ENCODE peak calls at places on chromosomes 13 and 19, in six cellular contexts. One of them, this sample, is unnamed.

GRCh38 chr13:44313674-44314073 is 60.0 kb upstream of the SERP2 start:
- DNase-seq in astrocyte: peak; percentile 92
- DNase-seq in heart right ventricle: no peak
- DNase-seq in AG04449: no peak
- DNase-seq in mammary epithelial cell: peak; percentile 94
- DNase-seq in CD8-positive, alpha-beta T cell: no peak
- DNase-seq in this sample: no peak

GRCh38 chr13:111474136-111475002 is 153.9 kb downstream of the TEX29 start:
- DNase-seq in astrocyte: peak; percentile 6
- DNase-seq in heart right ventricle: no peak
- DNase-seq in AG04449: peak; percentile 7
- DNase-seq in mammary epithelial cell: peak; percentile 19
- DNase-seq in CD8-positive, alpha-beta T cell: no peak
- DNase-seq in this sample: no peak

GRCh38 chr19:17289489-17289888 is 7.8 kb downstream of the ANKLE1 start:
- DNase-seq in astrocyte: peak; percentile 85
- DNase-seq in heart right ventricle: peak; percentile 73
- DNase-seq in AG04449: no peak
- DNase-seq in mammary epithelial cell: no peak
- DNase-seq in CD8-positive, alpha-beta T cell: no peak
- DNase-seq in this sample: no peak

GRCh38 chr19:42325896-42326771 is 699 bp downstream of the MEGF8 start:
- DNase-seq in astrocyte: no peak
- DNase-seq in heart right ventricle: no peak
- DNase-seq in AG04449: no peak
- DNase-seq in mammary epithelial cell: peak; percentile 4
- DNase-seq in CD8-positive, alpha-beta T cell: no peak
- DNase-seq in this sample: no peak

GRCh38 chr13:102877285-102877684 is 31.5 kb downstream of the ERCC5 start:
- DNase-seq in astrocyte: peak; percentile 63
- DNase-seq in heart right ventricle: peak; percentile 62
- DNase-seq in AG04449: no peak
- DNase-seq in mammary epithelial cell: peak; percentile 8
- DNase-seq in CD8-positive, alpha-beta T cell: no peak
- DNase-seq in this sample: no peak

GRCh38 chr13:76856141-76856571 is 30.0 kb downstream of the KCTD12 start:
- DNase-seq in astrocyte: peak; percentile 69
- DNase-seq in heart right ventricle: no peak
- DNase-seq in AG04449: no peak
- DNase-seq in mammary epithelial cell: peak; percentile 96
- DNase-seq in CD8-positive, alpha-beta T cell: no peak
- DNase-seq in this sample: no peak

GRCh38 chr13:30711375-30711774 is 24.0 kb upstream of the ALOX5AP start:
- DNase-seq in astrocyte: peak; percentile 61
- DNase-seq in heart right ventricle: no peak
- DNase-seq in AG04449: no peak
- DNase-seq in mammary epithelial cell: peak; percentile 42
- DNase-seq in CD8-positive, alpha-beta T cell: no peak
- DNase-seq in this sample: no peak

GRCh38 chr19:35715981-35716734 is 1.6 kb upstream of the KMT2B start:
- DNase-seq in astrocyte: peak; percentile 30
- DNase-seq in heart right ventricle: peak; percentile 67
- DNase-seq in AG04449: no peak
- DNase-seq in mammary epithelial cell: no peak
- DNase-seq in CD8-positive, alpha-beta T cell: no peak
- DNase-seq in this sample: no peak

GRCh38 chr19:36330226-36330625 is 48.8 kb downstream of the ZFP14 start:
- DNase-seq in astrocyte: no peak
- DNase-seq in heart right ventricle: no peak
- DNase-seq in AG04449: no peak
- DNase-seq in mammary epithelial cell: no peak
- DNase-seq in CD8-positive, alpha-beta T cell: no peak
- DNase-seq in this sample: no peak

GRCh38 chr19:48495391-48495790 is 16.2 kb downstream of the LMTK3 start:
- DNase-seq in astrocyte: no peak
- DNase-seq in heart right ventricle: no peak
- DNase-seq in AG04449: no peak
- DNase-seq in mammary epithelial cell: no peak
- DNase-seq in CD8-positive, alpha-beta T cell: no peak
- DNase-seq in this sample: no peak

GRCh38 chr19:590396-590745 is 690 bp downstream of the HCN2 start:
- DNase-seq in astrocyte: no peak
- DNase-seq in heart right ventricle: no peak
- DNase-seq in AG04449: no peak
- DNase-seq in mammary epithelial cell: peak; percentile 25
- DNase-seq in CD8-positive, alpha-beta T cell: peak; percentile 36
- DNase-seq in this sample: no peak

GRCh38 chr13:75936791-75937190 is 300.7 kb downstream of the LMO7 start:
- DNase-seq in astrocyte: no peak
- DNase-seq in heart right ventricle: no peak
- DNase-seq in AG04449: no peak
- DNase-seq in mammary epithelial cell: no peak
- DNase-seq in CD8-positive, alpha-beta T cell: no peak
- DNase-seq in this sample: no peak

GRCh38 chr19:24033962-24034342 is 53.0 kb upstream of the ZNF254 start:
- DNase-seq in astrocyte: peak; percentile 57
- DNase-seq in heart right ventricle: peak; percentile 21
- DNase-seq in AG04449: peak; percentile 9
- DNase-seq in mammary epithelial cell: peak; percentile 65
- DNase-seq in CD8-positive, alpha-beta T cell: peak; percentile 16
- DNase-seq in this sample: no peak

GRCh38 chr19:8261881-8262280 is 46.3 kb downstream of the CD320 start:
- DNase-seq in astrocyte: no peak
- DNase-seq in heart right ventricle: no peak
- DNase-seq in AG04449: no peak
- DNase-seq in mammary epithelial cell: no peak
- DNase-seq in CD8-positive, alpha-beta T cell: no peak
- DNase-seq in this sample: no peak

GRCh38 chr19:10352764-10353671 is 13.6 kb upstream of the ICAM3 start:
- DNase-seq in astrocyte: no peak
- DNase-seq in heart right ventricle: peak; percentile 89
- DNase-seq in AG04449: no peak
- DNase-seq in mammary epithelial cell: no peak
- DNase-seq in CD8-positive, alpha-beta T cell: no peak
- DNase-seq in this sample: no peak

GRCh38 chr13:44141213-44141724 is 232.4 kb upstream of the SERP2 start:
- DNase-seq in astrocyte: no peak
- DNase-seq in heart right ventricle: no peak
- DNase-seq in AG04449: no peak
- DNase-seq in mammary epithelial cell: peak; percentile 47
- DNase-seq in CD8-positive, alpha-beta T cell: no peak
- DNase-seq in this sample: peak; percentile 66

GRCh38 chr13:44171151-44171550 is 202.5 kb upstream of the SERP2 start:
- DNase-seq in astrocyte: no peak
- DNase-seq in heart right ventricle: no peak
- DNase-seq in AG04449: no peak
- DNase-seq in mammary epithelial cell: no peak
- DNase-seq in CD8-positive, alpha-beta T cell: no peak
- DNase-seq in this sample: no peak

GRCh38 chr19:10270616-10271394 is at the start of gene ICAM1:
- DNase-seq in astrocyte: peak; percentile 45
- DNase-seq in heart right ventricle: peak; percentile 88
- DNase-seq in AG04449: no peak
- DNase-seq in mammary epithelial cell: peak; percentile 33
- DNase-seq in CD8-positive, alpha-beta T cell: peak; percentile 67
- DNase-seq in this sample: peak; percentile 22

GRCh38 chr19:38252935-38253691 is 3.1 kb downstream of the PPP1R14A start:
- DNase-seq in astrocyte: no peak
- DNase-seq in heart right ventricle: peak; percentile 65
- DNase-seq in AG04449: no peak
- DNase-seq in mammary epithelial cell: no peak
- DNase-seq in CD8-positive, alpha-beta T cell: no peak
- DNase-seq in this sample: no peak

GRCh38 chr19:10195199-10195519 is 406 bp upstream of the DNMT1 start:
- DNase-seq in astrocyte: no peak
- DNase-seq in heart right ventricle: no peak
- DNase-seq in AG04449: no peak
- DNase-seq in mammary epithelial cell: no peak
- DNase-seq in CD8-positive, alpha-beta T cell: no peak
- DNase-seq in this sample: no peak

GRCh38 chr19:46813570-46814358 is 25.4 kb upstream of the SLC1A5 start:
- DNase-seq in astrocyte: peak; percentile 16
- DNase-seq in heart right ventricle: peak; percentile 65
- DNase-seq in AG04449: no peak
- DNase-seq in mammary epithelial cell: no peak
- DNase-seq in CD8-positive, alpha-beta T cell: no peak
- DNase-seq in this sample: no peak

GRCh38 chr19:1451916-1452801 is 2.2 kb downstream of the APC2 start:
- DNase-seq in astrocyte: no peak
- DNase-seq in heart right ventricle: no peak
- DNase-seq in AG04449: no peak
- DNase-seq in mammary epithelial cell: no peak
- DNase-seq in CD8-positive, alpha-beta T cell: no peak
- DNase-seq in this sample: no peak

GRCh38 chr19:51122112-51122981 is 2.4 kb upstream of the SIGLEC9 start:
- DNase-seq in astrocyte: no peak
- DNase-seq in heart right ventricle: no peak
- DNase-seq in AG04449: no peak
- DNase-seq in mammary epithelial cell: peak; percentile 35
- DNase-seq in CD8-positive, alpha-beta T cell: no peak
- DNase-seq in this sample: no peak

GRCh38 chr13:78743972-78744371 is 85.0 kb upstream of the OBI1 start:
- DNase-seq in astrocyte: no peak
- DNase-seq in heart right ventricle: no peak
- DNase-seq in AG04449: no peak
- DNase-seq in mammary epithelial cell: no peak
- DNase-seq in CD8-positive, alpha-beta T cell: no peak
- DNase-seq in this sample: no peak

GRCh38 chr13:94764576-94765321 is 52.4 kb upstream of the SOX21 start:
- DNase-seq in astrocyte: peak; percentile 48
- DNase-seq in heart right ventricle: no peak
- DNase-seq in AG04449: no peak
- DNase-seq in mammary epithelial cell: no peak
- DNase-seq in CD8-positive, alpha-beta T cell: no peak
- DNase-seq in this sample: no peak

GRCh38 chr19:50500060-50500752 is 10.8 kb downstream of the JOSD2 start:
- DNase-seq in astrocyte: no peak
- DNase-seq in heart right ventricle: peak; percentile 81
- DNase-seq in AG04449: no peak
- DNase-seq in mammary epithelial cell: no peak
- DNase-seq in CD8-positive, alpha-beta T cell: no peak
- DNase-seq in this sample: no peak

GRCh38 chr19:41588497-41589209 is 12.7 kb downstream of the CEACAM21 start:
- DNase-seq in astrocyte: peak; percentile 10
- DNase-seq in heart right ventricle: peak; percentile 31
- DNase-seq in AG04449: no peak
- DNase-seq in mammary epithelial cell: peak; percentile 22
- DNase-seq in CD8-positive, alpha-beta T cell: no peak
- DNase-seq in this sample: no peak

GRCh38 chr13:40597735-40598365 is 68.6 kb downstream of the FOXO1 start:
- DNase-seq in astrocyte: no peak
- DNase-seq in heart right ventricle: no peak
- DNase-seq in AG04449: no peak
- DNase-seq in mammary epithelial cell: peak; percentile 44
- DNase-seq in CD8-positive, alpha-beta T cell: no peak
- DNase-seq in this sample: no peak

GRCh38 chr19:40465025-40465780 is at the start of gene BLVRB:
- DNase-seq in astrocyte: peak; percentile 82
- DNase-seq in heart right ventricle: no peak
- DNase-seq in AG04449: peak; percentile 53
- DNase-seq in mammary epithelial cell: peak; percentile 74
- DNase-seq in CD8-positive, alpha-beta T cell: no peak
- DNase-seq in this sample: no peak

DNA sequence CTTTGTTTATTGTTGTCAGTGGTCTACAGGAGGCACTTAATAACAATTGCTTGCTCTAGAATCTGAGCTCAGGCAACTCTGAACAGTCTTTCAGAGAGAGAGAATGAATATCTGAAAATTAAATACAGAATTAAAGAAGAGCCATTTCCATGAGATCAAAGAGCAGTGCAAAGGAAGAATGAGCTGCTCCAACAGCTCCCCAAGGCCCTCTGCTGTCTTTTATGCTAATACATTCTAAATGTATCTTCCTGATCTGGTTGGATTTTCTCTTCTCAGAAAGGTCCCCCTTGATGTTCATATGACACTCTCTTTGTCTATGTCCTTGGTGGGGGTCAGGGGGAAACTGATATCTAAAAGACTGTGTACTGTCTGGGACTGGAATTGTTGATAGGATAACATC is 1029.6 kb downstream of the PCDH9 start:
- DNase-seq in astrocyte: no peak
- DNase-seq in heart right ventricle: no peak
- DNase-seq in AG04449: no peak
- DNase-seq in mammary epithelial cell: no peak
- DNase-seq in CD8-positive, alpha-beta T cell: no peak
- DNase-seq in this sample: no peak
- TF ChIP-seq CTCF in astrocyte: no peak
- TF ChIP-seq CTCF in heart right ventricle: no peak
- TF ChIP-seq CTCF in AG04449: peak; percentile 11
- TF ChIP-seq CTCF in mammary epithelial cell: no peak
- TF ChIP-seq CTCF in CD8-positive, alpha-beta T cell: no peak
- TF ChIP-seq CTCF in this sample: no peak

DNA sequence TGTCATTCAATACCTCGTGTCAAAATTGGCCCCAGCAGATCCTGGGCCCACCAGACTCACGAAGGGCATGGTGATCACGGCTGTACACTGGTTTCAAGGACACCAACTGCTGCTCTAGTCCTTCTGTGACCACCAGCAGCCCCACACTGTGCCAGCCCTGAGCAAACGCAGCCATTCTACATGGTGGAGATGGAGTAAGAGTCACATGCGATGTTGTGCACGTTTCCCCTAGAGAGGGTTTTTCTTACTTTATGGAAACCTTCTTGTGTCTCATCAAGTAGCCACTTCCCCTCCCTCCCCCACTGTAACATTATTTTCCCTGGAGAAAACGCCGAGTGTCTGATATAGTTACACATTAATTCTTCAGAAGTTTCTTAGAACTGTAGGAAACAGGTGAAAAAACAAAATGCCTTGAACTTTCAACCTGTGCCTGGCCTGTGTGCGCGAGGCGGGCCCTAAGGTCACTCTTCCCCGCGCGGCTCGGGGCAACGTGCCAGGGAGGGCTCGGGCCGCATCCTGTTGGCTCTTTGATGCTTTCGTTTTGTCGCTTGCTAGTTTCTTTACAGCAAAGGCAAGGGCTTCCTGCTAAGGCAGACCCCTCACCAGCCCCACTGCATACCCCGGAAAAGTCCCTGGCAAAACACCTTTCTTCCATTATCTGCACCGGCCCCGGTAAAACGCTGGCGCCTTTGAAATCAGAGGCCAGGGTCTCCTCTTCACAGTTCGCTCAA is 44.6 kb downstream of the GGACT start:
- DNase-seq in astrocyte: no peak
- DNase-seq in heart right ventricle: peak; percentile 14
- DNase-seq in AG04449: no peak
- DNase-seq in mammary epithelial cell: no peak
- DNase-seq in CD8-positive, alpha-beta T cell: no peak
- DNase-seq in this sample: no peak
- H3K4me3 ChIP-seq in astrocyte: no peak overlapping the region
- H3K4me3 ChIP-seq in heart right ventricle: peak overlapping the region; percentile 45
- H3K4me3 ChIP-seq in AG04449: no peak overlapping the region
- H3K4me3 ChIP-seq in mammary epithelial cell: no peak overlapping the region
- H3K4me3 ChIP-seq in CD8-positive, alpha-beta T cell: no peak overlapping the region
- H3K4me3 ChIP-seq in this sample: no peak overlapping the region

GRCh38 chr19:53467138-53467502 is 413 bp upstream of the ZNF813 start:
- DNase-seq in astrocyte: peak; percentile 2
- DNase-seq in heart right ventricle: no peak
- DNase-seq in AG04449: no peak
- DNase-seq in mammary epithelial cell: no peak
- DNase-seq in CD8-positive, alpha-beta T cell: no peak
- DNase-seq in this sample: no peak
- TF ChIP-seq CTCF in astrocyte: no peak
- TF ChIP-seq CTCF in heart right ventricle: no peak
- TF ChIP-seq CTCF in AG04449: no peak
- TF ChIP-seq CTCF in mammary epithelial cell: no peak
- TF ChIP-seq CTCF in CD8-positive, alpha-beta T cell: no peak
- TF ChIP-seq CTCF in this sample: no peak

GRCh38 chr19:4052993-4053422 is 13.7 kb downstream of the ZBTB7A start:
- DNase-seq in astrocyte: no peak
- DNase-seq in heart right ventricle: no peak
- DNase-seq in AG04449: no peak
- DNase-seq in mammary epithelial cell: no peak
- DNase-seq in CD8-positive, alpha-beta T cell: no peak
- DNase-seq in this sample: no peak
- H3K4me3 ChIP-seq in astrocyte: no peak overlapping the region
- H3K4me3 ChIP-seq in heart right ventricle: peak overlapping the region; percentile 20
- H3K4me3 ChIP-seq in AG04449: no peak overlapping the region
- H3K4me3 ChIP-seq in mammary epithelial cell: no peak overlapping the region
- H3K4me3 ChIP-seq in CD8-positive, alpha-beta T cell: no peak overlapping the region
- H3K4me3 ChIP-seq in this sample: no peak overlapping the region

This sample was measured in retinal pigment epithelial cell.